ENCODE peak calls at places on chromosome 1, in seven cellular contexts. F is CD4-positive, alpha-beta memory T cell; I is CD8-positive, alpha-beta T cell; L is GM23338; G is upper lobe of right lung; W is HCT116; A is tibial artery. H is an unnamed sample.

GRCh38 chr1:66137235-66137634 is 344.5 kb downstream of the PDE4B start:
- DNase-seq in F (no peak), I (no peak), L (no peak), G (no peak), W (no peak), A (no peak), H (no peak)

GRCh38 chr1:107019166-107019565 is 37.3 kb upstream of the PRMT6 start:
- DNase-seq in F (no peak), I (no peak), L (no peak), G (no peak), W (no peak), A (no peak), H (no peak)

GRCh38 chr1:116919802-116920201 is 10.1 kb downstream of the PTGFRN start:
- DNase-seq in F (no peak), I (no peak), L (no peak), G (no peak), W (no peak), A (no peak), H (no peak)

GRCh38 chr1:19799233-19799876 is 361 bp downstream of the TMCO4 start:
- DNase-seq in F (peak; percentile 52), I (peak; percentile 56), L (peak; percentile 51), G (peak; percentile 90), W (no peak), A (peak; percentile 83), H (no peak)

GRCh38 chr1:19203440-19203839 is 6.6 kb downstream of the UBR4 start:
- DNase-seq in F (no peak), I (no peak), L (no peak), G (no peak), W (no peak), A (no peak), H (no peak)

GRCh38 chr1:219066631-219067349 is 106.9 kb upstream of the LYPLAL1 start:
- DNase-seq in F (no peak), I (no peak), L (peak; percentile 33), G (no peak), W (peak; percentile 33), A (no peak), H (no peak)

GRCh38 chr1:52662645-52663313 is 29.8 kb downstream of the SHISAL2A start:
- DNase-seq in F (no peak), I (no peak), L (peak; percentile 88), G (no peak), W (peak; percentile 31), A (no peak), H (peak; percentile 45)

GRCh38 chr1:53461329-53462044 is 2.3 kb downstream of the DMRTB1 start:
- DNase-seq in F (no peak), I (no peak), L (no peak), G (no peak), W (no peak), A (no peak), H (no peak)

GRCh38 chr1:224183591-224184312 is 712 bp downstream of the DEGS1 start:
- DNase-seq in F (peak; percentile 56), I (peak; percentile 54), L (peak; percentile 59), G (peak; percentile 88), W (no peak), A (peak; percentile 79), H (no peak)

GRCh38 chr1:39671793-39672550 is at the start of gene NT5C1A:
- DNase-seq in F (no peak), I (no peak), L (peak; percentile 60), G (peak; percentile 69), W (no peak), A (no peak), H (no peak)

GRCh38 chr1:12525311-12526181 is 92.5 kb downstream of the DHRS3 start:
- DNase-seq in F (no peak), I (no peak), L (no peak), G (peak; percentile 87), W (no peak), A (peak; percentile 88), H (no peak)

GRCh38 chr1:16046865-16047264 is 3.3 kb downstream of the CLCNKB start:
- DNase-seq in F (no peak), I (no peak), L (no peak), G (no peak), W (no peak), A (no peak), H (no peak)

GRCh38 chr1:27044613-27045091 is 32.0 kb upstream of the TENT5B start:
- DNase-seq in F (peak; percentile 77), I (peak; percentile 93), L (peak; percentile 98), G (peak; percentile 92), W (peak; percentile 64), A (peak; percentile 91), H (no peak)

GRCh38 chr1:62784509-62785365 is 805 bp downstream of the ATG4C start:
- DNase-seq in F (no peak), I (no peak), L (no peak), G (no peak), W (no peak), A (no peak), H (no peak)

GRCh38 chr1:180343931-180344406 is 113.9 kb downstream of the LHX4 start:
- DNase-seq in F (no peak), I (no peak), L (no peak), G (no peak), W (no peak), A (no peak), H (no peak)

DNA sequence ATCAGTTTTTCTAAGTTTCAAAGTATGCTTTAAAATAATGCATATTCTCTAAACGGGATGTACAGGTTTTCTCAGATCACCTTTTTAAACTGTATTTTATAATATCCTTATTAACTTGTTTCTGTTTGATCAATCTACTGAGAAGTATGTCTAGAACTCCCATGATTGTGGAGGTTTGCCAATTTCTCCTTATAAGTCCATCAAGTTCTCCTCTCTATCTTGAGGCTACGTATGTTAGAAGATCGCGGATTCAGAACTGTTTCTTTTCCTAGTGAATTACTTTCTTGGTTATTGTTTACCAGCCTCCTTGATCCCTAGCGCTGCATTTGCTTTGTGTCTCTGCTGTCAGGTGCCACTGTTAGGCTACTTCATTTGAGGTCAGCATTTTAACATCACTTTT is 89.2 kb downstream of the NPHP4 start:
- DNase-seq in F (no peak), I (no peak), L (no peak), G (no peak), W (no peak), A (peak; percentile 6), H (no peak)
- H3K4me3 ChIP-seq in F (no peak overlapping the region), I (no peak overlapping the region), L (no peak overlapping the region), G (no peak overlapping the region), W (no peak overlapping the region), A (no peak overlapping the region), H (no peak overlapping the region)

DNA sequence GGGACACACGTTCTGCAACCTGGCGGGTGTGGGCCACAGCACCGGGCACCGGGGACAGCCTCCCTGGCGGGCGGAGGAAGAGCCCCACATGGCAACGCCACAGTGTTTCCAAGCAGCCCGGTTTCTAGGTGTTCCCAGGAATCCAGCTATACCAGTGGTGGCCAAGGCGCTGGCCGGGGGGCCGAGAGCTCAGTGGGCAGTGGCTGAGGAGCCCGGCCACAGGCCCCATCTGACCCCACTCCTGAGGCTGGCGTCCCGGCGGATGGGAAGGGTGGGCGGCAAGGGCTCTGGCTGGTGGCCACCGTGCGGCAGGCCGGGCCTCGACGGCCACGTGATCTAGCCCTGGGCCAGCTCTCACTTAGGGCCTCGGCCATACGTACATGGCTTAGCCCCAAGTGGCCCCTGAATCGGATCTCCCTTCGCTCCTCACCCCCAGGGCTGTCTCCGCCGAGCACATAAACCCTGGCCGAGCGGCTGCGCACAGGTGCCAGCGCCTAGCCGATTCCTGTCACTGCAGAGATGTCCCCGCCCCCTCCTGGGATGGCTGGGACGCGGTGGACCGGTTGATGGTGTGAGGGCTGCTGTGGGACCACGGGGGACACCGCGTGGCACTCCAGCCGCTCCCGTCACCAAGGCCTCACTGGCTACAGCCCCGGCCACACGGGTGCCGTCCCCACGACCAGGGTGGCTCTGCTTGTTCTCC is 68.6 kb downstream of the MORN1 start:
- DNase-seq in F (no peak), I (no peak), L (no peak), G (no peak), W (no peak), A (peak; percentile 86), H (no peak)
- H3K27ac ChIP-seq in F (no peak overlapping the region), I (no peak overlapping the region), L (peak overlapping the region; percentile 78), G (peak overlapping the region; percentile 85), W (no peak overlapping the region), A (peak overlapping the region; percentile 93), H (no peak overlapping the region)

GRCh38 chr1:235093013-235093618 is 35.5 kb downstream of the TOMM20 start:
- DNase-seq in F (no peak), I (no peak), L (peak; percentile 85), G (peak; percentile 63), W (no peak), A (peak; percentile 76), H (no peak)
- H3K4me3 ChIP-seq in F (no peak overlapping the region), I (no peak overlapping the region), L (peak overlapping the region; percentile 48), G (no peak overlapping the region), W (no peak overlapping the region), A (peak overlapping the region; percentile 9), H (peak overlapping the region; percentile 8)

GRCh38 chr1:201114245-201115131 is 2.3 kb upstream of the CACNA1S start:
- DNase-seq in F (peak; percentile 73), I (peak; percentile 71), L (peak; percentile 98), G (peak; percentile 93), W (peak; percentile 89), A (peak; percentile 92), H (peak; percentile 92)
- H3K27ac ChIP-seq in F (peak overlapping the region; percentile 38), I (peak overlapping the region; percentile 51), L (no peak overlapping the region), G (peak overlapping the region; percentile 74), W (peak overlapping the region; percentile 59), A (peak overlapping the region; percentile 73), H (no peak overlapping the region)

H was measured in iPS DF 6.9.